ENCODE peak calls at places on chromosomes 12 and 14, in six cellular contexts. S is M059J, D is C1 segment of cervical spinal cord, Y is T-helper 2 cell, X is SIG-M5, Q is T-helper 1 cell. H is an unnamed sample.

GRCh38 chr14:60757617-60758016 is 23.1 kb downstream of the MNAT1 start:
- DNase-seq in S (peak), D (no peak), Y (no peak), X (no peak), Q (no peak), H (no peak)

GRCh38 chr12:123474493-123475255 is 16.7 kb downstream of the SNRNP35 start:
- DNase-seq in S (no peak), D (no peak), Y (peak), X (no peak), Q (no peak), H (no peak)

GRCh38 chr14:103871596-103872480 is 24.5 kb upstream of the PPP1R13B start:
- DNase-seq in S (no peak), D (no peak), Y (peak), X (no peak), Q (peak), H (no peak)

GRCh38 chr12:111448266-111448830 is 42.6 kb downstream of the SH2B3 start:
- DNase-seq in S (no peak), D (no peak), Y (no peak), X (no peak), Q (no peak), H (no peak)

GRCh38 chr14:99644723-99645544 is at the start of gene HHIPL1:
- DNase-seq in S (no peak), D (no peak), Y (no peak), X (no peak), Q (no peak), H (no peak)

GRCh38 chr14:103121846-103122577 is 1.2 kb upstream of the TNFAIP2 start:
- DNase-seq in S (peak), D (peak), Y (no peak), X (no peak), Q (no peak), H (peak)

GRCh38 chr12:13142747-13143146 is 39.3 kb upstream of the GSG1 start:
- DNase-seq in S (no peak), D (no peak), Y (no peak), X (no peak), Q (no peak), H (no peak)

GRCh38 chr14:53999061-53999488 is 42.5 kb upstream of the BMP4 start:
- DNase-seq in S (peak), D (no peak), Y (no peak), X (no peak), Q (no peak), H (no peak)

GRCh38 chr14:77026930-77027537 is 1.5 kb downstream of the IRF2BPL start:
- DNase-seq in S (peak), D (no peak), Y (peak), X (no peak), Q (peak), H (peak)

GRCh38 chr12:25254271-25254880 is 3.6 kb upstream of the KRAS start:
- DNase-seq in S (peak), D (no peak), Y (no peak), X (no peak), Q (no peak), H (no peak)

GRCh38 chr12:3597526-3598210 is 106.7 kb downstream of the PRMT8 start:
- DNase-seq in S (no peak), D (no peak), Y (no peak), X (no peak), Q (no peak), H (no peak)

GRCh38 chr12:2453807-2454177 is 341.0 kb upstream of the FKBP4 start:
- DNase-seq in S (no peak), D (no peak), Y (no peak), X (no peak), Q (no peak), H (no peak)

GRCh38 chr14:81313775-81314429 is 86.2 kb downstream of the STON2 start:
- DNase-seq in S (peak), D (no peak), Y (no peak), X (no peak), Q (no peak), H (no peak)

GRCh38 chr14:68738559-68738958 is 54.3 kb downstream of the ZFP36L1 start:
- DNase-seq in S (no peak), D (no peak), Y (no peak), X (no peak), Q (no peak), H (no peak)

GRCh38 chr12:71469235-71469873 is 29.8 kb downstream of the LGR5 start:
- DNase-seq in S (peak), D (no peak), Y (no peak), X (no peak), Q (no peak), H (no peak)

GRCh38 chr12:117980621-117981020 is 11.8 kb upstream of the KSR2 start:
- DNase-seq in S (no peak), D (no peak), Y (no peak), X (no peak), Q (no peak), H (no peak)

GRCh38 chr14:47277703-47278102 is 397.7 kb downstream of the MDGA2 start:
- DNase-seq in S (no peak), D (no peak), Y (no peak), X (no peak), Q (no peak), H (no peak)

GRCh38 chr12:69066420-69067373 is 133.7 kb upstream of the CPM start:
- DNase-seq in S (peak), D (no peak), Y (no peak), X (no peak), Q (no peak), H (peak)

GRCh38 chr14:91218041-91218440 is 26.5 kb downstream of the GPR68 start:
- DNase-seq in S (no peak), D (no peak), Y (no peak), X (no peak), Q (no peak), H (no peak)

GRCh38 chr12:52836042-52836466 is 1.9 kb upstream of the KRT79 start:
- DNase-seq in S (peak), D (no peak), Y (peak), X (no peak), Q (peak), H (no peak)

GRCh38 chr12:43329381-43329780 is 222.6 kb downstream of the ADAMTS20 start:
- DNase-seq in S (no peak), D (no peak), Y (no peak), X (no peak), Q (no peak), H (no peak)

GRCh38 chr12:75633789-75634188 is 122.4 kb upstream of the KRR1 start:
- DNase-seq in S (no peak), D (no peak), Y (no peak), X (no peak), Q (no peak), H (no peak)

GRCh38 chr12:107402041-107403022 is 283.3 kb upstream of the PWP1 start:
- DNase-seq in S (peak), D (no peak), Y (peak), X (no peak), Q (peak), H (no peak)

GRCh38 chr12:130737731-130738130 is 21.6 kb upstream of the RIMBP2 start:
- DNase-seq in S (no peak), D (no peak), Y (no peak), X (no peak), Q (no peak), H (no peak)

GRCh38 chr14:68649461-68650189 is 143.2 kb downstream of the ZFP36L1 start:
- DNase-seq in S (peak), D (no peak), Y (no peak), X (no peak), Q (no peak), H (no peak)

GRCh38 chr12:52033506-52034258 is 17.6 kb upstream of the NR4A1 start:
- DNase-seq in S (no peak), D (no peak), Y (no peak), X (no peak), Q (no peak), H (no peak)

GRCh38 chr12:75641031-75641780 is 129.8 kb upstream of the KRR1 start:
- DNase-seq in S (peak), D (no peak), Y (peak), X (peak), Q (peak), H (no peak)

GRCh38 chr12:52049688-52050087 is 1.6 kb upstream of the NR4A1 start:
- DNase-seq in S (no peak), D (no peak), Y (no peak), X (no peak), Q (no peak), H (no peak)

GRCh38 chr14:34199585-34199984 is 248.7 kb upstream of the EGLN3 start:
- DNase-seq in S (peak), D (no peak), Y (peak), X (no peak), Q (peak), H (no peak)

GRCh38 chr14:23009939-23010718 is at the start of gene C14orf93:
- DNase-seq in S (peak), D (peak), Y (peak), X (no peak), Q (peak), H (peak)

GRCh38 chr12:56728139-56728861 is 3.2 kb upstream of the NACA start:
- DNase-seq in S (no peak), D (no peak), Y (no peak), X (no peak), Q (no peak), H (no peak)

GRCh38 chr12:57614948-57615500 is 3.8 kb downstream of the ARHGEF25 start:
- DNase-seq in S (no peak), D (no peak), Y (no peak), X (no peak), Q (no peak), H (no peak)

GRCh38 chr14:106318700-106319099 is 792.3 kb downstream of the TMEM121 start:
- DNase-seq in S (no peak), D (no peak), Y (peak), X (no peak), Q (peak), H (no peak)

GRCh38 chr12:123780956-123781355 is 18.9 kb downstream of the DNAH10 start:
- DNase-seq in S (no peak), D (no peak), Y (no peak), X (no peak), Q (no peak), H (no peak)

GRCh38 chr14:79271122-79271521 is 940.2 kb downstream of the DIO2 start:
- DNase-seq in S (no peak), D (no peak), Y (no peak), X (no peak), Q (no peak), H (no peak)

GRCh38 chr12:130796985-130797686 is 41.9 kb downstream of the STX2 start:
- DNase-seq in S (no peak), D (no peak), Y (peak), X (no peak), Q (peak), H (no peak)

GRCh38 chr14:77091518-77091917 is 6.5 kb upstream of the CIPC start:
- DNase-seq in S (no peak), D (no peak), Y (no peak), X (no peak), Q (no peak), H (no peak)

GRCh38 chr12:52611080-52611468 is 7.3 kb downstream of the KRT73 start:
- DNase-seq in S (no peak), D (no peak), Y (no peak), X (no peak), Q (no peak), H (no peak)

GRCh38 chr12:128783129-128783574 is 40.6 kb downstream of the SLC15A4 start:
- DNase-seq in S (peak), D (no peak), Y (peak), X (no peak), Q (peak), H (no peak)